ENCODE peak calls at places on chromosomes 11 and 22, in ten cellular contexts. O, T, L, P, N, F, U, Y, W and B are unnamed samples.

GRCh38 chr22:37045958-37046357 is 5.6 kb upstream of the KCTD17 start:
- DNase-seq in W (peak), Y (peak), F (no peak), T (no peak), L (no peak), O (no peak), N (peak), U (no peak), P (no peak), B (no peak)

GRCh38 chr11:2555376-2555775 is 110.6 kb downstream of the KCNQ1 start:
- DNase-seq in F (no peak), N (no peak), W (no peak), P (peak), U (no peak), L (no peak), T (peak), O (no peak), Y (no peak), B (no peak)

GRCh38 chr22:43197271-43197941 is 10.5 kb upstream of the TTLL12 start:
- DNase-seq in W (no peak), P (no peak), O (no peak), N (no peak), F (no peak), U (no peak), L (no peak), Y (no peak), T (no peak), B (no peak)

GRCh38 chr22:20940178-20940790 is 23.1 kb downstream of the CRKL start:
- DNase-seq in L (no peak), P (no peak), W (no peak), O (no peak), T (no peak), N (no peak), Y (no peak), F (no peak), U (peak), B (no peak)

GRCh38 chr22:35910013-35910860 is 118.4 kb downstream of the RBFOX2 start:
- DNase-seq in O (no peak), U (no peak), L (no peak), Y (no peak), N (no peak), W (peak), P (no peak), F (no peak), T (no peak), B (no peak)

GRCh38 chr22:36767035-36767775 is 8.7 kb downstream of the IFT27 start:
- DNase-seq in F (no peak), Y (no peak), T (no peak), U (no peak), P (no peak), L (no peak), N (no peak), O (no peak), W (no peak), B (no peak)

GRCh38 chr11:61585115-61585514 is 4.2 kb upstream of the SYT7 start:
- DNase-seq in N (no peak), O (no peak), W (no peak), T (no peak), F (no peak), L (no peak), P (no peak), U (no peak), Y (no peak), B (no peak)

GRCh38 chr22:45225732-45226560 is 14.7 kb downstream of the KIAA0930 start:
- DNase-seq in O (peak), T (peak), F (no peak), N (no peak), Y (peak), W (no peak), L (no peak), U (no peak), P (no peak), B (peak)

GRCh38 chr11:1235615-1236315 is 12.9 kb downstream of the MUC5B start:
- DNase-seq in O (peak), T (peak), L (peak), Y (no peak), U (no peak), W (no peak), N (no peak), P (peak), F (no peak), B (no peak)

GRCh38 chr11:72326151-72326842 is 82.3 kb upstream of the PHOX2A start:
- DNase-seq in U (peak), L (no peak), N (no peak), O (no peak), W (no peak), P (no peak), T (no peak), Y (peak), F (no peak), B (no peak)

GRCh38 chr11:33635161-33635560 is 65.5 kb downstream of the C11orf91 start:
- DNase-seq in P (no peak), L (no peak), T (no peak), O (peak), Y (peak), U (peak), W (no peak), F (no peak), N (no peak), B (peak)

GRCh38 chr22:27438271-27438980 is 363.1 kb downstream of the MN1 start:
- DNase-seq in N (no peak), P (peak), T (no peak), O (peak), F (no peak), Y (peak), W (no peak), U (no peak), L (peak), B (no peak)

GRCh38 chr11:74024630-74025029 is 15.7 kb upstream of the UCP3 start:
- DNase-seq in F (peak), T (peak), W (no peak), Y (peak), P (no peak), N (no peak), U (peak), O (peak), L (peak), B (no peak)

GRCh38 chr11:47917643-47918369 is 62.6 kb upstream of the PTPRJ start:
- DNase-seq in F (peak), U (no peak), O (peak), Y (peak), W (peak), T (peak), L (peak), P (peak), N (peak), B (no peak)

GRCh38 chr22:20463324-20464095 is 25.9 kb upstream of the SCARF2 start:
- DNase-seq in W (no peak), F (no peak), L (peak), N (peak), P (peak), U (no peak), O (peak), T (no peak), Y (no peak), B (no peak)

GRCh38 chr11:132883241-132883640 is 649.1 kb downstream of the OPCML start:
- DNase-seq in L (no peak), T (no peak), P (no peak), U (no peak), W (no peak), O (no peak), N (no peak), Y (no peak), F (no peak), B (no peak)

GRCh38 chr11:105046898-105047579 is 1.9 kb upstream of the CARD16 start:
- DNase-seq in P (no peak), F (no peak), O (no peak), U (peak), W (no peak), T (peak), N (no peak), Y (peak), L (peak), B (no peak)

GRCh38 chr11:64868904-64869570 is 9.4 kb downstream of the EHD1 start:
- DNase-seq in F (no peak), W (peak), Y (peak), U (no peak), O (peak), L (no peak), T (no peak), N (peak), P (no peak), B (peak)

GRCh38 chr11:131203041-131203440 is 167.4 kb upstream of the NTM start:
- DNase-seq in F (no peak), P (no peak), T (no peak), O (no peak), Y (no peak), L (no peak), W (no peak), N (no peak), U (no peak), B (no peak)

GRCh38 chr11:34602245-34602644 is 18.6 kb upstream of the EHF start:
- DNase-seq in P (no peak), F (no peak), N (no peak), W (no peak), L (no peak), T (peak), U (no peak), Y (peak), O (no peak), B (no peak)

GRCh38 chr11:78476066-78476465 is 58.4 kb upstream of the GAB2 start:
- DNase-seq in Y (peak), N (no peak), F (no peak), O (no peak), U (no peak), W (no peak), L (no peak), P (no peak), T (no peak), B (no peak)

GRCh38 chr11:47002366-47002765 is 65.8 kb downstream of the CSTPP1 start:
- DNase-seq in L (no peak), W (no peak), O (no peak), P (no peak), Y (no peak), U (no peak), T (no peak), N (no peak), F (no peak), B (no peak)

GRCh38 chr22:47392054-47392347 is 629.6 kb downstream of the TBC1D22A start:
- DNase-seq in W (no peak), U (no peak), O (no peak), Y (no peak), L (no peak), P (peak), N (no peak), F (no peak), T (no peak), B (no peak)

GRCh38 chr22:47158457-47158856 is 396.0 kb downstream of the TBC1D22A start:
- DNase-seq in U (no peak), W (no peak), Y (no peak), F (no peak), T (no peak), N (no peak), P (no peak), L (no peak), O (peak), B (no peak)

GRCh38 chr22:31627223-31627731 is 34.7 kb downstream of the PISD start:
- DNase-seq in N (no peak), W (no peak), L (no peak), Y (no peak), P (no peak), U (no peak), T (no peak), O (no peak), F (no peak), B (no peak)

GRCh38 chr11:106077609-106078517 is at the start of gene AASDHPPT:
- DNase-seq in W (peak), T (no peak), L (peak), N (peak), F (no peak), O (no peak), P (peak), Y (peak), U (no peak), B (no peak)

GRCh38 chr11:76166314-76166713 is 40.0 kb downstream of the WNT11 start:
- DNase-seq in O (peak), P (no peak), F (no peak), Y (no peak), T (no peak), L (no peak), W (no peak), U (no peak), N (peak), B (no peak)

GRCh38 chr11:62062223-62062861 is 61.5 kb upstream of the INCENP start:
- DNase-seq in N (no peak), P (no peak), F (no peak), L (no peak), O (no peak), T (no peak), Y (no peak), W (no peak), U (no peak), B (no peak)

GRCh38 chr11:127590319-127590718 is 589.7 kb upstream of the KIRREL3 start:
- DNase-seq in W (no peak), P (no peak), F (no peak), O (no peak), T (no peak), L (no peak), Y (no peak), N (no peak), U (no peak), B (no peak)

GRCh38 chr11:12802418-12803085 is 128.3 kb downstream of the TEAD1 start:
- DNase-seq in N (peak), P (peak), Y (peak), W (no peak), L (peak), T (peak), O (no peak), U (no peak), F (no peak), B (no peak)

GRCh38 chr11:1368216-1368615 is 21.5 kb upstream of the BRSK2 start:
- DNase-seq in L (no peak), F (no peak), T (no peak), N (no peak), W (no peak), O (no peak), U (no peak), P (no peak), Y (no peak), B (no peak)

GRCh38 chr11:30586251-30587144 is at the start of gene MPPED2:
- DNase-seq in T (peak), P (peak), F (no peak), O (peak), Y (peak), L (peak), N (peak), U (no peak), W (peak), B (peak)
- TF ChIP-seq CTCF in T (peak), P (peak), F (peak), O (peak), Y (peak), L (no peak), N (peak), U (no peak), W (no peak), B (peak)

GRCh38 chr22:49508561-49508960 is 319.1 kb downstream of the BRD1 start:
- DNase-seq in L (no peak), W (no peak), U (no peak), T (no peak), P (no peak), Y (no peak), N (no peak), F (no peak), O (no peak), B (no peak)

GRCh38 chr22:49509016-49509415 is 318.7 kb downstream of the BRD1 start:
- DNase-seq in N (no peak), W (no peak), Y (no peak), L (no peak), T (no peak), F (no peak), O (no peak), P (no peak), U (no peak), B (no peak)

GRCh38 chr22:49506010-49506400 is 321.7 kb downstream of the BRD1 start:
- DNase-seq in P (no peak), L (no peak), W (no peak), Y (no peak), O (no peak), T (no peak), U (no peak), F (no peak), N (no peak), B (no peak)

GRCh38 chr22:49505337-49506009 is 322.2 kb downstream of the BRD1 start:
- DNase-seq in U (no peak), T (no peak), W (no peak), F (no peak), P (no peak), L (no peak), Y (no peak), N (no peak), O (no peak), B (no peak)

DNA sequence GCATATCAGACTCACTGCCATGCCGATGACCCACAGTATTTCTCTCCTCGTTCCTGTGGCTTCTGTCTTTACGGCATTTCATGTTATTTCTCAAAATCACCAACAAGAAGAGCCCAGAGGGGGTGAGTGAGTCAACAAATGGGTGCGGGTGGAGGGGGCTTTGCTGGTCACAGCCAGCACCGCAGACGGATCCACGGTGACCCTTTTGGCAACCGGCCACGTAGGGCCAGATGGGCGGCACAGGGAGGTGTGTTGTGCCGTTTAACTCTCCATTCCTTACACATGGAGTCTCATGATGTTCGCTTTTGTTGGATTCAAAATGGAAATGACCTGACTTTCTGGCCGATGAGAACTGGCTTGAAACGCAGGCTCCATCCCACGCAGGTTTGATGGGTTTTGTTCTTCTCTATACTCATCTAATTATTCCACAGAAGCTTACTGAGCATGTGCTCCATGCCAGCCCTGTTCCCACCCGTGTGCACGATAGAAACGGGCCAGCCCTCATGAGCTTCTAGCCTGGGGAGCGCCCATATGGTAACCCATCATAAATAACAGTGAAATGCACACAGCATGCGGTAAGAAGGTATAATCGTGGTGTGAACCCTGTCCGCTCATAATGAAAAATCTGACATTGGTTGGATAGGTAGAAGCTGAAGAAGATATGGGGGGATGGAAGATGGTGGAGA is 319.9 kb downstream of the BRD1 start:
- DNase-seq in T (no peak), Y (no peak), F (no peak), U (no peak), L (no peak), W (no peak), P (no peak), N (no peak), O (no peak), B (peak)
- H3K4me3 ChIP-seq in T (no peak), Y (no peak), F (no peak), U (no peak), L (no peak), W (no peak), P (no peak), N (no peak), O (no peak), B (no peak)

GRCh38 chr22:18987765-18988164 is 51.7 kb upstream of the PRODH start:
- DNase-seq in P (no peak), U (no peak), Y (peak), T (no peak), O (no peak), W (peak), F (no peak), N (peak), L (peak), B (no peak)
- TF ChIP-seq CTCF in P (no peak), U (peak), Y (peak), T (no peak), O (peak), W (peak), F (no peak), N (peak), L (no peak), B (no peak)

GRCh38 chr22:23763579-23764331 is 965 bp downstream of the C22orf15 start:
- DNase-seq in F (no peak), T (no peak), U (no peak), Y (no peak), L (no peak), O (peak), P (no peak), W (peak), N (peak), B (no peak)

GRCh38 chr22:23760056-23760455 is 2.7 kb upstream of the C22orf15 start:
- DNase-seq in Y (no peak), T (no peak), F (no peak), L (no peak), O (no peak), W (no peak), P (no peak), U (no peak), N (no peak), B (no peak)

GRCh38 chr22:23764931-23765881 is 2.4 kb downstream of the C22orf15 start:
- DNase-seq in P (no peak), F (no peak), N (no peak), L (no peak), U (no peak), T (no peak), W (no peak), Y (no peak), O (peak), B (no peak)

GRCh38 chr22:23759566-23759965 is 3.2 kb upstream of the C22orf15 start:
- DNase-seq in P (no peak), O (no peak), T (no peak), L (no peak), U (no peak), F (no peak), Y (no peak), N (no peak), W (no peak), B (no peak)

DNA sequence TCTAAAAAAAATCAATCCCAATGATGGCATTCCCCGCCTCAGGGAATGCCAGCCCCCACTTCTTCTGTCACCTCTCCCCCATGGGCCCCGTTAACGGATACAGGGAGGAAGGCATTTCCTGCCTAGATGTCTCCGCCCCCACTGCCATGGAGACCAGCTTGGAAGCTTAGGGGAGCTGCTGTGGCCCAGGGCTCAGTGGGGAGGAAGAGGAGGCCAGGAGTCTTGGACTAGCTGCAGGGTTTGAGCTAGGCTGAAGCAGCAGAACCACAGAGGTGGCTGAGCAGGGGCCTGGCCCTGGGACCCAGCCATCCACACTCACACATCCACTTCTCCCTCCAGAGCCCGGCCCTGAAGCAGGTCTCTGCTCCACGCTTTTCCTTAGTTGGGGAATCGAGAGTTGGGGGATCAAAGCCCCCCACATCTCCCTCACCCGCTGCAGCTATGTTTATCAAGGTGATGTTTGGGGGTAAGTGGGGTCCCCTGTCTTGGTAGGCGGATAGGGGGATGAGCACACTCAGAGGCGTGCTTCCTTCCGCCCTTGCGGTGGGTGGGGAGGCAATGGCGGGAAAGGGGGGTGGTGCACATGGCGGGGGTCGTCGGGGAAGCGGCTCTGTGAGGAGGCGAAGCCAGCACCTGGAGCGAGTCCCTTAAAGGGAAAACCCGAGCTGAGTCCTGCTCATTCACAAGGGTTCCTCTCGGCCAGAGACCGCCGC is at the start of gene C22orf15:
- DNase-seq in L (no peak), U (no peak), N (no peak), O (peak), Y (no peak), T (no peak), F (no peak), P (no peak), W (no peak), B (no peak)
- H3K4me3 ChIP-seq in L (no peak), U (no peak), N (peak), O (no peak), Y (no peak), T (no peak), F (peak), P (no peak), W (no peak), B (peak)

GRCh38 chr11:44609028-44609782 is 43.7 kb downstream of the CD82 start:
- DNase-seq in T (peak), L (no peak), F (no peak), N (peak), O (no peak), W (no peak), P (no peak), U (no peak), Y (no peak), B (no peak)
- TF ChIP-seq CTCF in T (no peak), L (no peak), F (no peak), N (no peak), O (no peak), W (no peak), P (no peak), U (no peak), Y (no peak), B (no peak)